ENCODE peak calls at places on chromosomes 4 and X, in six cellular contexts. One of them, this sample, is unnamed.
A peak's percentile ranks its signal among the peaks of the same experiment; 100 is the strongest.

GRCh38 chr4:38243385-38244053 is 283.3 kb downstream of the PTTG2 start:
- DNase-seq in HepG2: no peak
- DNase-seq in K562: no peak
- DNase-seq in endothelial cell of umbilical vein: no peak
- DNase-seq in GM12878: no peak
- DNase-seq in NB4: no peak
- DNase-seq in this sample: no peak

GRCh38 chr4:67087897-67088296 is 457.4 kb downstream of the CENPC start:
- DNase-seq in NB4: peak; percentile 59
- DNase-seq in GM12878: no peak
- DNase-seq in K562: peak; percentile 57
- DNase-seq in HepG2: peak; percentile 27
- DNase-seq in endothelial cell of umbilical vein: peak; percentile 38
- DNase-seq in this sample: peak; percentile 18

GRCh38 chr4:145278341-145279121 is 98.1 kb upstream of the OTUD4 start:
- DNase-seq in HepG2: no peak
- DNase-seq in endothelial cell of umbilical vein: peak; percentile 69
- DNase-seq in K562: peak; percentile 79
- DNase-seq in NB4: no peak
- DNase-seq in GM12878: no peak
- DNase-seq in this sample: no peak

GRCh38 chrX:36159254-36159653 is 239.7 kb downstream of the CFAP47 start:
- DNase-seq in NB4: no peak
- DNase-seq in K562: no peak
- DNase-seq in HepG2: no peak
- DNase-seq in endothelial cell of umbilical vein: no peak
- DNase-seq in GM12878: no peak
- DNase-seq in this sample: no peak

GRCh38 chr4:33715996-33716395 is 2528.3 kb downstream of the ARAP2 start:
- DNase-seq in endothelial cell of umbilical vein: no peak
- DNase-seq in GM12878: no peak
- DNase-seq in NB4: no peak
- DNase-seq in K562: no peak
- DNase-seq in HepG2: no peak
- DNase-seq in this sample: no peak

GRCh38 chr4:10173754-10174749 is 57.5 kb upstream of the WDR1 start:
- DNase-seq in K562: no peak
- DNase-seq in GM12878: no peak
- DNase-seq in NB4: no peak
- DNase-seq in HepG2: no peak
- DNase-seq in endothelial cell of umbilical vein: no peak
- DNase-seq in this sample: no peak

GRCh38 chr4:44194365-44194764 is 254.2 kb downstream of the KCTD8 start:
- DNase-seq in GM12878: no peak
- DNase-seq in K562: no peak
- DNase-seq in NB4: no peak
- DNase-seq in endothelial cell of umbilical vein: peak; percentile 6
- DNase-seq in HepG2: no peak
- DNase-seq in this sample: no peak

GRCh38 chr4:57037982-57038604 is 59.4 kb downstream of the POLR2B start:
- DNase-seq in endothelial cell of umbilical vein: peak; percentile 59
- DNase-seq in GM12878: no peak
- DNase-seq in HepG2: peak; percentile 34
- DNase-seq in K562: peak; percentile 72
- DNase-seq in NB4: peak; percentile 69
- DNase-seq in this sample: peak; percentile 56

GRCh38 chrX:57900961-57901360 is 9.3 kb downstream of the ZXDA start:
- DNase-seq in HepG2: no peak
- DNase-seq in K562: no peak
- DNase-seq in GM12878: no peak
- DNase-seq in endothelial cell of umbilical vein: peak; percentile 90
- DNase-seq in NB4: no peak
- DNase-seq in this sample: no peak

GRCh38 chr4:182593413-182593812 is 323.8 kb downstream of the DCTD start:
- DNase-seq in K562: no peak
- DNase-seq in GM12878: no peak
- DNase-seq in HepG2: no peak
- DNase-seq in endothelial cell of umbilical vein: no peak
- DNase-seq in NB4: no peak
- DNase-seq in this sample: no peak

GRCh38 chrX:14039344-14039743 is 9.7 kb upstream of the GEMIN8 start:
- DNase-seq in HepG2: peak; percentile 28
- DNase-seq in endothelial cell of umbilical vein: peak; percentile 46
- DNase-seq in GM12878: no peak
- DNase-seq in NB4: peak; percentile 66
- DNase-seq in K562: peak; percentile 73
- DNase-seq in this sample: peak; percentile 54

GRCh38 chr4:8614365-8615193 is 22.0 kb downstream of the CPZ start:
- DNase-seq in GM12878: no peak
- DNase-seq in HepG2: no peak
- DNase-seq in NB4: no peak
- DNase-seq in K562: no peak
- DNase-seq in endothelial cell of umbilical vein: no peak
- DNase-seq in this sample: no peak

GRCh38 chr4:8617486-8618040 is 25.0 kb downstream of the CPZ start:
- DNase-seq in NB4: no peak
- DNase-seq in endothelial cell of umbilical vein: no peak
- DNase-seq in GM12878: no peak
- DNase-seq in K562: no peak
- DNase-seq in HepG2: no peak
- DNase-seq in this sample: no peak

GRCh38 chr4:8616831-8617230 is 24.3 kb downstream of the CPZ start:
- DNase-seq in K562: no peak
- DNase-seq in HepG2: no peak
- DNase-seq in GM12878: no peak
- DNase-seq in NB4: no peak
- DNase-seq in endothelial cell of umbilical vein: no peak
- DNase-seq in this sample: no peak

GRCh38 chr4:8615366-8615765 is 22.8 kb downstream of the CPZ start:
- DNase-seq in K562: no peak
- DNase-seq in NB4: no peak
- DNase-seq in endothelial cell of umbilical vein: no peak
- DNase-seq in HepG2: no peak
- DNase-seq in GM12878: no peak
- DNase-seq in this sample: no peak

DNA sequence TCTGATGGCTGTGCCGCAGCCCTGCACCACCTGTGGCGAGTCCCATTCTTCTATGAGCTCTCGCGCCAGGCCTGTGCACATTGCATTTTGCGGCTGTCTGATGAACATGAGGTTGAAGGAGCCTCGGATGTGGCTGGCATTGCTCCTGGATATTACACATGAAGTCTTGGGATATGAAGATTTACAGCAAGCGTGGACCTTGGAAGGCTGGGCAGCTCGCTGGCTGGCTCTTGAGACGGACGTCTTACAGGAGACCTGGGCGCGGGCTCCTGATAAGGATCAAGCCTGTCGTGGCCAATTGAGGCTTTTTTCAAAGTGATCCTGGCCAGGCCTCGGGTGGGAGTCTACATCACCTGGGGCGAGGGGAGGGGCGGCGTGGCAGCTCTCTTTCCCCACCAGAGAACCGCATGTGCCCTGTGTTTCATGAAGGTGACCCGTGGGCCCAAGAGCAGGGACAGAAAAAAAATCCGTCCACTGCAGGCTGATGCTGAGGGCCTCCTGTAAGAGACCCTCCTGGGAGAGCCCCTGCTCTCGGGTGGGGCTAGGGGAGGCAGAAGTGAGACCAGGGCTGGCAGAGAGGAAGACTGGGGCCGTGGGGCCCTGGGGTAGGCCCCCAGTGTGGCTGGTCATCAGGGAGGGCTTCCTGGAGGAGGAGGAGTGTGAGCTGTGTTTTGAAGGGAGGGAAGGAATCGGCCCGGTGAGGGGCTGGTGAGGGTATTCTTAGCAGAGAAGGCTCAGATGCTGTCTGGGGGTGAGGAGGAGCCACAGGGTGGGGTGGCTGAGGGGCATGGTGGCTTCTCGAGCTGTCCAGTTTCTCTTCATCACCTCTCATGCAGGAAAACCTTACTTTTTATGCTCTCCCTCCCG is 23.6 kb downstream of the CPZ start:
- DNase-seq in endothelial cell of umbilical vein: no peak
- DNase-seq in HepG2: no peak
- DNase-seq in NB4: no peak
- DNase-seq in GM12878: no peak
- DNase-seq in K562: no peak
- DNase-seq in this sample: no peak
- TF ChIP-seq MYC in endothelial cell of umbilical vein: no peak
- TF ChIP-seq MYC in HepG2: no peak
- TF ChIP-seq MYC in NB4: no peak
- TF ChIP-seq MYC in GM12878: no peak
- TF ChIP-seq MYC in K562: no peak
- TF ChIP-seq MYC in this sample: no peak

GRCh38 chr4:78691971-78692814 is 84.0 kb upstream of the BMP2K start:
- DNase-seq in K562: peak; percentile 98
- DNase-seq in endothelial cell of umbilical vein: no peak
- DNase-seq in NB4: peak; percentile 66
- DNase-seq in GM12878: no peak
- DNase-seq in HepG2: no peak
- DNase-seq in this sample: no peak
- TF ChIP-seq POLR2A in K562: no peak
- TF ChIP-seq POLR2A in endothelial cell of umbilical vein: no peak
- TF ChIP-seq POLR2A in NB4: no peak
- TF ChIP-seq POLR2A in GM12878: no peak
- TF ChIP-seq POLR2A in HepG2: no peak
- TF ChIP-seq POLR2A in this sample: no peak

DNA sequence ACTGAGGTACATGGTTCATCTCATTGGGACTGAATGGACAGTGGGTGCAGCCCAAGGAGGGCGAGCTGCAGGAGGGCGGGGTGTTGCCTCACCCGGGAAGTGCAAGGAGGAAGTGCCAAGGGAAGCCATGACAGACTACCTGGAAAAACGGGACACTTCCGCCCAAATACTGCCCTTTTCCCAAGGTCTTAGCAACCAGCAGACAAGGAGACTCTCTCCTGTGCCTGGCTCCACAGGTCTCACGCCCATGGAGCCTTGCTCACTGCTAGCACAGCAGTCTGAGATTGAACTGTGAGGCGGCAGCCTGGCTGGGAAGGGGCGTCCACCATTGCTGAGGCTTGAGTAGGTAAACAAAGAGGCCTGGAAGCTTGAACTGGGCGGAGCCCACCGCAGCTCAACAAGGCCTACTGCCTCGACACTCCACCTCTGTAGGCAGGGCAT is 14.7 kb upstream of the USP53 start:
- DNase-seq in NB4: no peak
- DNase-seq in endothelial cell of umbilical vein: no peak
- DNase-seq in K562: no peak
- DNase-seq in GM12878: no peak
- DNase-seq in HepG2: peak; percentile 10
- DNase-seq in this sample: no peak
- TF ChIP-seq MYC in NB4: no peak
- TF ChIP-seq MYC in endothelial cell of umbilical vein: no peak
- TF ChIP-seq MYC in K562: no peak
- TF ChIP-seq MYC in GM12878: no peak
- TF ChIP-seq MYC in HepG2: no peak
- TF ChIP-seq MYC in this sample: no peak

GRCh38 chr4:26584725-26585124 is 841 bp downstream of the TBC1D19 start:
- DNase-seq in K562: no peak
- DNase-seq in NB4: no peak
- DNase-seq in HepG2: no peak
- DNase-seq in endothelial cell of umbilical vein: no peak
- DNase-seq in GM12878: no peak
- DNase-seq in this sample: no peak

GRCh38 chr4:26579169-26579568 is 4.7 kb upstream of the TBC1D19 start:
- DNase-seq in NB4: no peak
- DNase-seq in GM12878: no peak
- DNase-seq in HepG2: no peak
- DNase-seq in K562: no peak
- DNase-seq in endothelial cell of umbilical vein: no peak
- DNase-seq in this sample: no peak

GRCh38 chr4:26583538-26583864 is 383 bp upstream of the TBC1D19 start:
- DNase-seq in K562: no peak
- DNase-seq in GM12878: no peak
- DNase-seq in endothelial cell of umbilical vein: no peak
- DNase-seq in HepG2: no peak
- DNase-seq in NB4: no peak
- DNase-seq in this sample: no peak

GRCh38 chr4:26589699-26590098 is 5.8 kb downstream of the TBC1D19 start:
- DNase-seq in GM12878: no peak
- DNase-seq in endothelial cell of umbilical vein: no peak
- DNase-seq in NB4: no peak
- DNase-seq in HepG2: no peak
- DNase-seq in K562: no peak
- DNase-seq in this sample: no peak

DNA sequence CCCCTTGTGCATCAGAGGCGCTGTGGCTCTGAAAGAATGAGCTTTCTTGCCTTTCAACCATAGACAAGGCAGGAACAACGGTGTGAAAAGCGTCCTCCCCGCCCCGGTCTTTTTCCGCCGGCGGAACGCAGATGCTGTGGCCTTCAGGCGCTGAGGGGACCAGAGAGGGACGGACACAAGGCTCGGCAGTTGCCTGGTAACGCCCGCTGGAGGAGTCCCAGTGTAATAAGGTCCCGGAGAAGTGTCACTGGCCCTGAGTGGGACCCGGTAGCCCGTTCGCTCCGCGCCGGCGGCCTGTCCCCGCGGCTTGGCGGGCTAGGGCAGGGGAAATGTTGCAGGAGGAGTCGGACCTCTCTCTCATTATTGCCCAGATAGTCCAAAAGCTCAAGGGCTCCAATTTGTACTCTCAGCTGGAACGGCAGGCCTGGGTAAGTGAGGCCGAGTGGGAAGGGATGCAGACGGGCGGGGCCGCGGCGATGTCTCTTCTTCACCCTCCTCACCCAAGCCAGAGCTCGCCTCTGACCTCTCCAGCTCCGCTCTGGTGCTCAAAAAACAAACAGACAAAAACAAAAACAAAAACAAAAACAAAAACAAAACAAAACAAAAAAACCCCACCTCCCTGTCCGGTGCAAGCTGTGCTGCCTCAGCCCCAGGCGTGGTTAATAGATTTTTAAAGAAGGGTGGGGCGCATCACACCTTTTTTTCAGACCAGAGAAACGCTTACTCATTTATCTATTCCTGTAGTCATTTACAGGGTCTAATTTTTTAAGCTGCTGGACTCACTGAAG is at the start of gene TBC1D19:
- DNase-seq in HepG2: peak; percentile 70
- DNase-seq in GM12878: peak; percentile 56
- DNase-seq in NB4: peak; percentile 95
- DNase-seq in K562: peak; percentile 90
- DNase-seq in endothelial cell of umbilical vein: peak; percentile 85
- DNase-seq in this sample: peak; percentile 72
- TF ChIP-seq POLR2A in HepG2: peak; percentile 32
- TF ChIP-seq POLR2A in GM12878: peak; percentile 70
- TF ChIP-seq POLR2A in NB4: no peak
- TF ChIP-seq POLR2A in K562: peak; percentile 60
- TF ChIP-seq POLR2A in endothelial cell of umbilical vein: peak; percentile 46
- TF ChIP-seq POLR2A in this sample: no peak

DNA sequence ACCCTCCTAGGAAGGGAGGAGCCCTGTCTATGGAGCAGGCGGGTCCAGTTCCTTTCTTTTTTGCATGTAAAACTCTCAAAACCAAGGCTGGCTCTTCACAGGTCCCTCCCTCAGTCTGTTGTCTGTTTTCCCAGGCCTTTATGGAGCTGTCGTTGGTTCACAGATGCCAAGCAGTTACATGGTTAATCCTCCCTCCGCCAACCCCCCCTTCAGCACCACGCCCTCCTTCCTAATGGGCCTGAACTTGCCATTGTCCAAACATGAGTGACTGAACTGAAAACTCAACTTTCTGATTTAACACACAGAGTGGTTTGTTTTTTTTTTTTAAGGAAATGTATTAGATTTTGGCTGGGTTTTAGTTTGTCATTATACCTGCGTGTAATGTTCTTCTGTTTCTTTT is 148.4 kb downstream of the STOX2 start:
- DNase-seq in endothelial cell of umbilical vein: no peak
- DNase-seq in NB4: no peak
- DNase-seq in GM12878: no peak
- DNase-seq in HepG2: no peak
- DNase-seq in K562: no peak
- DNase-seq in this sample: no peak
- TF ChIP-seq MYC in endothelial cell of umbilical vein: no peak
- TF ChIP-seq MYC in NB4: no peak
- TF ChIP-seq MYC in GM12878: no peak
- TF ChIP-seq MYC in HepG2: no peak
- TF ChIP-seq MYC in K562: no peak
- TF ChIP-seq MYC in this sample: no peak